ENCODE peak calls at places on chromosomes 13 and 19, in four cellular contexts. A is upper lobe of right lung, V is DND-41, R is bronchial epithelial cell. M is an unnamed sample.

GRCh38 chr19:12664406-12665280 is 1.9 kb downstream of the MAN2B1 start:
- DNase-seq in R (no peak), A (no peak), V (no peak), M (peak; percentile 43)

GRCh38 chr13:27822873-27823311 is 30.6 kb downstream of the GSX1 start:
- DNase-seq in A (no peak), R (no peak), V (no peak), M (no peak)

GRCh38 chr13:98751397-98752110 is 918 bp downstream of the SLC15A1 start:
- DNase-seq in R (peak; percentile 25), A (no peak), V (no peak), M (peak; percentile 12)

GRCh38 chr13:40181203-40181845 is 485.1 kb downstream of the FOXO1 start:
- DNase-seq in V (no peak), A (no peak), R (peak; percentile 89), M (no peak)

GRCh38 chr13:101977475-101977874 is 424.4 kb downstream of the FGF14 start:
- DNase-seq in A (no peak), V (no peak), R (no peak), M (no peak)

GRCh38 chr13:33676700-33677048 is 141.3 kb upstream of the RFC3 start:
- DNase-seq in A (no peak), R (peak; percentile 66), V (peak; percentile 17), M (peak; percentile 52)

GRCh38 chr13:97347255-97347653 is 86.7 kb upstream of the RAP2A start:
- DNase-seq in A (no peak), V (no peak), R (no peak), M (no peak)

GRCh38 chr13:32829269-32829668 is 187.0 kb upstream of the KL start:
- DNase-seq in R (no peak), V (no peak), A (no peak), M (no peak)

GRCh38 chr19:13619203-13619632 is 112.9 kb upstream of the CACNA1A start:
- DNase-seq in R (peak; percentile 75), A (no peak), V (no peak), M (no peak)

GRCh38 chr13:42591602-42592001 is 17.6 kb downstream of the TNFSF11 start:
- DNase-seq in A (no peak), V (no peak), R (no peak), M (no peak)

GRCh38 chr19:2461751-2462634 is 5.2 kb upstream of the LMNB2 start:
- DNase-seq in R (no peak), V (no peak), A (peak; percentile 79), M (peak; percentile 94)

GRCh38 chr19:18470787-18471186 is 32.9 kb upstream of the ISYNA1 start:
- DNase-seq in A (no peak), R (no peak), V (no peak), M (no peak)

GRCh38 chr19:29724102-29724641 is 9.1 kb upstream of the C19orf12 start:
- DNase-seq in R (no peak), A (no peak), V (peak; percentile 60), M (peak; percentile 45)

GRCh38 chr13:33349996-33350826 is 64.7 kb upstream of the STARD13 start:
- DNase-seq in R (no peak), A (peak; percentile 81), V (no peak), M (peak; percentile 45)

GRCh38 chr19:38544569-38545315 is 73.0 kb downstream of the MAP4K1 start:
- DNase-seq in V (peak; percentile 37), R (peak; percentile 10), A (no peak), M (no peak)

GRCh38 chr13:106752584-106753202 is 184.8 kb upstream of the ARGLU1 start:
- DNase-seq in A (no peak), V (no peak), R (no peak), M (no peak)

GRCh38 chr19:45159971-45160324 is 834 bp downstream of the NKPD1 start:
- DNase-seq in A (no peak), V (no peak), R (no peak), M (no peak)

GRCh38 chr13:44762946-44763345 is 186.8 kb upstream of the TSC22D1 start:
- DNase-seq in V (no peak), A (no peak), R (no peak), M (no peak)
- H3K4me3 ChIP-seq in V (no peak overlapping the region), A (no peak overlapping the region), R (no peak overlapping the region), M (no peak overlapping the region)

GRCh38 chr19:709196-709964 is 645 bp downstream of the PALM start:
- DNase-seq in R (no peak), V (no peak), A (no peak), M (no peak)

GRCh38 chr19:710767-711166 is 2.0 kb downstream of the PALM start:
- DNase-seq in R (no peak), A (no peak), V (no peak), M (no peak)

GRCh38 chr19:711224-711623 is 2.5 kb downstream of the PALM start:
- DNase-seq in A (no peak), V (no peak), R (no peak), M (no peak)

GRCh38 chr19:708154-709141 is at the start of gene PALM:
- DNase-seq in R (no peak), V (no peak), A (no peak), M (peak; percentile 60)

GRCh38 chr19:709965-710714 is 1.4 kb downstream of the PALM start:
- DNase-seq in V (no peak), R (no peak), A (no peak), M (no peak)
- H3K4me3 ChIP-seq in V (no peak overlapping the region), R (no peak overlapping the region), A (peak overlapping the region; percentile 56), M (peak overlapping the region; percentile 76)

DNA sequence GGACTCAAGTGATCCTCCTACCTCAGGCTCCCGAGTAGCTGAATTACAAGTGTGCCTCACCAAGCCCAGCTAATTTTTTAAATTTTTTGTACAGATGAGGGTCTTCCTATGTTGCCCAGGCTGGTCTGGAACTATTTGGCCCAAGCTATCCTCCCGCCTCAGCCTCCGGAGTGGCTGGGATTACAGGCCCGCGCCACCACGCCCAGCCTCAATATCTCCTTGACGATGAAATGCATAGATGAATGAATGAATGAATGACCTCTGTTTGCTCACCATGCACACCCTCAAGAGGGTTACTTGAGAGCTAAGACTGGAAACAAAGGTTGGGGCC is 14.9 kb upstream of the AP1M2 start:
- DNase-seq in A (no peak), V (no peak), R (peak; percentile 39), M (no peak)
- H3K4me3 ChIP-seq in A (no peak overlapping the region), V (no peak overlapping the region), R (no peak overlapping the region), M (no peak overlapping the region)

GRCh38 chr13:114062754-114063153 is 69.7 kb downstream of the RASA3 start:
- DNase-seq in V (no peak), R (no peak), A (no peak), M (no peak)

GRCh38 chr13:114065141-114065925 is 67.1 kb downstream of the RASA3 start:
- DNase-seq in V (no peak), R (peak; percentile 92), A (peak; percentile 90), M (peak; percentile 89)

GRCh38 chr13:114064516-114065140 is 67.8 kb downstream of the RASA3 start:
- DNase-seq in A (no peak), V (no peak), R (no peak), M (no peak)

GRCh38 chr13:114062341-114062740 is 70.1 kb downstream of the RASA3 start:
- DNase-seq in V (no peak), A (no peak), R (no peak), M (no peak)

GRCh38 chr13:114063545-114064515 is 68.6 kb downstream of the RASA3 start:
- DNase-seq in R (no peak), V (no peak), A (peak; percentile 86), M (no peak)
- H3K4me3 ChIP-seq in R (no peak overlapping the region), V (no peak overlapping the region), A (peak overlapping the region; percentile 43), M (no peak overlapping the region)